ENCODE peak calls at places on chromosome 1, in four cellular contexts. One of them, this sample, is unnamed. For H3K36me3 and H3K4me1, the result is how much of the 10 kb centered on the place peaks cover.

GRCh38 chr1:23537296-23537993 is 6.4 kb upstream of the E2F2 start:
- DNase-seq in H1: no peak
- DNase-seq in GM12878: no peak
- DNase-seq in HepG2: no peak
- DNase-seq in this sample: no peak

GRCh38 chr1:208111646-208112200 is 132.5 kb downstream of the PLXNA2 start:
- DNase-seq in H1: no peak
- DNase-seq in GM12878: no peak
- DNase-seq in HepG2: no peak
- DNase-seq in this sample: no peak

GRCh38 chr1:19749685-19750084 is 50.0 kb downstream of the TMCO4 start:
- DNase-seq in H1: no peak
- DNase-seq in GM12878: no peak
- DNase-seq in HepG2: no peak
- DNase-seq in this sample: no peak

GRCh38 chr1:205800973-205801703 is 11.9 kb downstream of the SLC41A1 start:
- DNase-seq in H1: no peak
- DNase-seq in GM12878: no peak
- DNase-seq in HepG2: no peak
- DNase-seq in this sample: no peak

GRCh38 chr1:156439771-156440183 is 60.8 kb downstream of the MEF2D start:
- DNase-seq in H1: peak
- DNase-seq in GM12878: no peak
- DNase-seq in HepG2: no peak
- DNase-seq in this sample: no peak

GRCh38 chr1:47388548-47389238 is 27.4 kb upstream of the FOXE3 start:
- DNase-seq in H1: peak
- DNase-seq in GM12878: no peak
- DNase-seq in HepG2: peak
- DNase-seq in this sample: peak

GRCh38 chr1:204520834-204521709 is 4.9 kb downstream of the MDM4 start:
- DNase-seq in H1: no peak
- DNase-seq in GM12878: peak
- DNase-seq in HepG2: no peak
- DNase-seq in this sample: no peak

GRCh38 chr1:208252126-208252853 is 8.1 kb upstream of the PLXNA2 start:
- DNase-seq in H1: peak
- DNase-seq in GM12878: no peak
- DNase-seq in HepG2: peak
- DNase-seq in this sample: no peak

GRCh38 chr1:234170622-234171021 is 202.6 kb upstream of the COA6 start:
- DNase-seq in H1: no peak
- DNase-seq in GM12878: no peak
- DNase-seq in HepG2: no peak
- DNase-seq in this sample: no peak

GRCh38 chr1:69388044-69388443 is 179.7 kb upstream of the LRRC7 start:
- DNase-seq in H1: no peak
- DNase-seq in GM12878: no peak
- DNase-seq in HepG2: no peak
- DNase-seq in this sample: no peak

GRCh38 chr1:183989078-183989577 is 48.4 kb downstream of the COLGALT2 start:
- DNase-seq in H1: no peak
- DNase-seq in GM12878: peak
- DNase-seq in HepG2: no peak
- DNase-seq in this sample: no peak

GRCh38 chr1:43315481-43315880 is 14.7 kb downstream of the TIE1 start:
- DNase-seq in H1: no peak
- DNase-seq in GM12878: no peak
- DNase-seq in HepG2: no peak
- DNase-seq in this sample: no peak

GRCh38 chr1:66242646-66243547 is 291.1 kb upstream of the SGIP1 start:
- DNase-seq in H1: peak
- DNase-seq in GM12878: no peak
- DNase-seq in HepG2: peak
- DNase-seq in this sample: peak

GRCh38 chr1:237953238-237953637 is 62.5 kb upstream of the ZP4 start:
- DNase-seq in H1: no peak
- DNase-seq in GM12878: no peak
- DNase-seq in HepG2: no peak
- DNase-seq in this sample: no peak

GRCh38 chr1:218700666-218701065 is 355.5 kb downstream of the TGFB2 start:
- DNase-seq in H1: no peak
- DNase-seq in GM12878: no peak
- DNase-seq in HepG2: no peak
- DNase-seq in this sample: no peak

GRCh38 chr1:1422465-1423244 is 1.6 kb upstream of the ANKRD65 start:
- DNase-seq in H1: no peak
- DNase-seq in GM12878: no peak
- DNase-seq in HepG2: no peak
- DNase-seq in this sample: no peak

GRCh38 chr1:22341791-22342605 is 109.7 kb upstream of the ZBTB40 start:
- DNase-seq in H1: no peak
- DNase-seq in GM12878: no peak
- DNase-seq in HepG2: no peak
- DNase-seq in this sample: no peak

GRCh38 chr1:228372183-228373003 is 34.2 kb downstream of the TRIM11 start:
- DNase-seq in H1: no peak
- DNase-seq in GM12878: no peak
- DNase-seq in HepG2: no peak
- DNase-seq in this sample: no peak

GRCh38 chr1:182724215-182724614 is 39.8 kb upstream of the RGS8 start:
- DNase-seq in H1: no peak
- DNase-seq in GM12878: no peak
- DNase-seq in HepG2: no peak
- DNase-seq in this sample: no peak
- H3K36me3 ChIP-seq in H1: under half
- H3K36me3 ChIP-seq in GM12878: under half
- H3K36me3 ChIP-seq in HepG2: under half
- H3K36me3 ChIP-seq in this sample: under half

DNA sequence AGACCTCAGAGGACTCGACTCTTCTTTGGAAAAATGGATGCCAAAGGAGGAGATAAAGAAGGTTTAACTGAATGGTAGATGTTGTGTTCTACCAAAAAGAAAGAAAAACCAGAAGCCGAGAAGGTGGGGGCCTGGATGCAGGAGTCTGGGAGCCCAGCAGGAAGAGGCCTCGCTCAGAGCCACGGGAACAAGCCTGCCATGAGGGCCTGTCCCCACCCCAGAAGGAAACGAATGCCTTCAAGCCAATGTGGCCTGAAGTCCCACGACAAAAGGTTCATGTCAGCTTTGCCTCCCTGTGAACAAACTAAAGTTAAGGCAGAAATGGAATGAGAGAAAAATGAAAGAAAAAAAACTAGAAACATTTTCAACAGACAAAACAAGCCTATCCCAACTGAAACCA is 35.0 kb downstream of the SLC45A1 start:
- DNase-seq in H1: no peak
- DNase-seq in GM12878: no peak
- DNase-seq in HepG2: no peak
- DNase-seq in this sample: no peak
- H3K4me1 ChIP-seq in H1: under half
- H3K4me1 ChIP-seq in GM12878: under half
- H3K4me1 ChIP-seq in HepG2: under half
- H3K4me1 ChIP-seq in this sample: under half

GRCh38 chr1:9906466-9906865 is 3.6 kb downstream of the CTNNBIP1 start:
- DNase-seq in H1: no peak
- DNase-seq in GM12878: no peak
- DNase-seq in HepG2: no peak
- DNase-seq in this sample: no peak

GRCh38 chr1:9902060-9902452 is 8.0 kb downstream of the CTNNBIP1 start:
- DNase-seq in H1: no peak
- DNase-seq in GM12878: no peak
- DNase-seq in HepG2: no peak
- DNase-seq in this sample: no peak

GRCh38 chr1:9905010-9905409 is 5.1 kb downstream of the CTNNBIP1 start:
- DNase-seq in H1: no peak
- DNase-seq in GM12878: no peak
- DNase-seq in HepG2: no peak
- DNase-seq in this sample: no peak

GRCh38 chr1:9903801-9904527 is 6.1 kb downstream of the CTNNBIP1 start:
- DNase-seq in H1: no peak
- DNase-seq in GM12878: no peak
- DNase-seq in HepG2: no peak
- DNase-seq in this sample: no peak

GRCh38 chr1:9904571-9904970 is 5.5 kb downstream of the CTNNBIP1 start:
- DNase-seq in H1: no peak
- DNase-seq in GM12878: no peak
- DNase-seq in HepG2: no peak
- DNase-seq in this sample: no peak
- TF ChIP-seq SUZ12 in H1: no peak
- TF ChIP-seq SUZ12 in GM12878: no peak
- TF ChIP-seq SUZ12 in HepG2: no peak
- TF ChIP-seq SUZ12 in this sample: no peak

GRCh38 chr1:54340434-54340833 is 65.8 kb downstream of the SSBP3 start:
- DNase-seq in H1: no peak
- DNase-seq in GM12878: no peak
- DNase-seq in HepG2: no peak
- DNase-seq in this sample: no peak

GRCh38 chr1:54338479-54338878 is 67.7 kb downstream of the SSBP3 start:
- DNase-seq in H1: no peak
- DNase-seq in GM12878: no peak
- DNase-seq in HepG2: no peak
- DNase-seq in this sample: no peak

GRCh38 chr1:54337928-54338327 is 68.3 kb downstream of the SSBP3 start:
- DNase-seq in H1: no peak
- DNase-seq in GM12878: no peak
- DNase-seq in HepG2: no peak
- DNase-seq in this sample: no peak

GRCh38 chr1:54340876-54341275 is 65.3 kb downstream of the SSBP3 start:
- DNase-seq in H1: no peak
- DNase-seq in GM12878: no peak
- DNase-seq in HepG2: no peak
- DNase-seq in this sample: no peak

GRCh38 chr1:54339126-54339525 is 67.1 kb downstream of the SSBP3 start:
- DNase-seq in H1: no peak
- DNase-seq in GM12878: no peak
- DNase-seq in HepG2: no peak
- DNase-seq in this sample: no peak
- H3K36me3 ChIP-seq in H1: under half
- H3K36me3 ChIP-seq in GM12878: under half
- H3K36me3 ChIP-seq in HepG2: under half
- H3K36me3 ChIP-seq in this sample: half or more

GRCh38 chr1:25871704-25872494 is 3.6 kb downstream of the PAQR7 start:
- DNase-seq in H1: no peak
- DNase-seq in GM12878: no peak
- DNase-seq in HepG2: no peak
- DNase-seq in this sample: no peak

GRCh38 chr1:25872708-25873107 is 2.8 kb downstream of the PAQR7 start:
- DNase-seq in H1: no peak
- DNase-seq in GM12878: no peak
- DNase-seq in HepG2: no peak
- DNase-seq in this sample: no peak

GRCh38 chr1:25874635-25875153 is 814 bp downstream of the PAQR7 start:
- DNase-seq in H1: no peak
- DNase-seq in GM12878: no peak
- DNase-seq in HepG2: no peak
- DNase-seq in this sample: no peak

GRCh38 chr1:25874209-25874608 is 1.3 kb downstream of the PAQR7 start:
- DNase-seq in H1: no peak
- DNase-seq in GM12878: no peak
- DNase-seq in HepG2: no peak
- DNase-seq in this sample: no peak

DNA sequence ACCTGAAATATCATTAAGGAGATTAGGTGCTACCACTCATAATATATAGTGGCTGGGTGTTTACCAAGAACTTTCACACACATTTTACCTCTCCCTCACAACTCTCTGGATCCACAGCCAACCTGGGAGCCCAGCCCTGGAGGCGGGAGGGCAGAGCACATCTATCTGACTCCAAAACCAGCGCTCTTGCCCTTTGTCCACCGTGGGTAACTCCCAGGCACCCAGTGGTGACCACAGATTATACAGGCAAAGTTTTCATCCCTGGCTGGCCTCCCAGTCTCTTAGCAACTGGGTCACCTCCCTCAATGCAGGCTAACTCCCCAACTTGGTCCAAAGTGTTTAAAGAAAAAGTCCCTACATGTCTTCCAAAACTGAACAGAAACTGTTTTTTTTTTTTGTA is 2.4 kb downstream of the PAQR7 start:
- DNase-seq in H1: no peak
- DNase-seq in GM12878: no peak
- DNase-seq in HepG2: peak
- DNase-seq in this sample: no peak
- H3K4me1 ChIP-seq in H1: under half
- H3K4me1 ChIP-seq in GM12878: under half
- H3K4me1 ChIP-seq in HepG2: half or more
- H3K4me1 ChIP-seq in this sample: under half

DNA sequence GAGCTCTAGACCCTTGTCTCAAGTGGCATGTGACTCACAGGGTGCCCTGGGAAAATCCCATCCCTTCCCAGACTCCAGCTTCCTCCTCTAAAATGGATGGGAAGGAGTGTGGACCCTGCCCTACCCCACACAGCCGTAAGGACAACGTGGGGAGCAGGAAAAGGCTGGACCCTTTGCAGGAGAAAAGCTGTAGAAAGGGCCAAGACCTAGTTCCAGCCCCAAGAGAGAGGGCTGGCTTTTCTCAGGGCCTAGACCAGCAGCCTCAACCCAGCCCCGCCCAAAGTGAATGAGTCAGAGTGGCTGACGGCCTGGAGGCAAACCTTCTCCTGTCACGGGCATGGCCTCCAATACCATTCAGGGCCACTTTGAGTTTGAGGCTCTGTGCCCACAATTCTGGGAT is 1.1 kb downstream of the LAMB3 start:
- DNase-seq in H1: no peak
- DNase-seq in GM12878: no peak
- DNase-seq in HepG2: no peak
- DNase-seq in this sample: peak
- TF ChIP-seq SUZ12 in H1: no peak
- TF ChIP-seq SUZ12 in GM12878: no peak
- TF ChIP-seq SUZ12 in HepG2: no peak
- TF ChIP-seq SUZ12 in this sample: no peak